ENCODE peak calls at places on chromosomes 13 and 19, in eight cellular contexts. S, G, X, R, Z, K, J and B are unnamed samples. For H3K36me3 and H3K79me2, the result is how much of the 10 kb centered on the place peaks cover.

GRCh38 chr13:27353166-27353583 is 71.2 kb upstream of the GTF3A start:
- DNase-seq in S (no peak), G (no peak), X (peak), R (peak), Z (no peak), K (no peak), J (peak), B (peak)

GRCh38 chr19:5249526-5249925 is 91.1 kb downstream of the PTPRS start:
- DNase-seq in S (no peak), G (no peak), X (no peak), R (no peak), Z (no peak), K (no peak), J (no peak), B (no peak)

GRCh38 chr19:46660008-46660517 is 919 bp downstream of the DACT3 start:
- DNase-seq in S (peak), G (no peak), X (no peak), R (no peak), Z (no peak), K (no peak), J (no peak), B (no peak)

GRCh38 chr13:113928701-113929627 is 44.9 kb downstream of the C13orf46 start:
- DNase-seq in S (no peak), G (no peak), X (peak), R (peak), Z (no peak), K (no peak), J (no peak), B (peak)

GRCh38 chr13:23966221-23966690 is 69.0 kb upstream of the C1QTNF9B start:
- DNase-seq in S (no peak), G (no peak), X (no peak), R (no peak), Z (no peak), K (no peak), J (no peak), B (no peak)

GRCh38 chr13:40613192-40613818 is 53.1 kb downstream of the FOXO1 start:
- DNase-seq in S (no peak), G (no peak), X (no peak), R (no peak), Z (no peak), K (no peak), J (peak), B (no peak)

GRCh38 chr19:2476451-2477140 is 669 bp downstream of the GADD45B start:
- DNase-seq in S (peak), G (no peak), X (no peak), R (peak), Z (no peak), K (peak), J (peak), B (peak)

GRCh38 chr13:111370147-111370546 is 49.7 kb downstream of the TEX29 start:
- DNase-seq in S (no peak), G (no peak), X (no peak), R (no peak), Z (no peak), K (no peak), J (no peak), B (no peak)

GRCh38 chr13:49980266-49980665 is 16.6 kb upstream of the TRIM13 start:
- DNase-seq in S (no peak), G (no peak), X (no peak), R (no peak), Z (no peak), K (no peak), J (no peak), B (peak)

GRCh38 chr13:27403252-27403678 is 21.2 kb upstream of the GTF3A start:
- DNase-seq in S (peak), G (no peak), X (peak), R (peak), Z (no peak), K (peak), J (no peak), B (peak)

GRCh38 chr13:60214213-60215079 is 50.7 kb upstream of the DIAPH3 start:
- DNase-seq in S (no peak), G (no peak), X (peak), R (no peak), Z (no peak), K (no peak), J (no peak), B (no peak)

GRCh38 chr19:10887616-10888367 is 16.4 kb downstream of the CARM1 start:
- DNase-seq in S (no peak), G (no peak), X (no peak), R (no peak), Z (no peak), K (no peak), J (peak), B (peak)

GRCh38 chr13:74767031-74767430 is 632.8 kb upstream of the KLF12 start:
- DNase-seq in S (no peak), G (no peak), X (peak), R (peak), Z (no peak), K (peak), J (no peak), B (peak)

GRCh38 chr19:18130523-18131242 is 22.3 kb upstream of the PIK3R2 start:
- DNase-seq in S (no peak), G (no peak), X (no peak), R (no peak), Z (no peak), K (no peak), J (no peak), B (peak)

GRCh38 chr13:24280722-24281121 is 28.7 kb upstream of the C1QTNF9 start:
- DNase-seq in S (no peak), G (no peak), X (no peak), R (no peak), Z (no peak), K (no peak), J (no peak), B (no peak)

GRCh38 chr19:5828661-5829566 is 10.6 kb downstream of the FUT6 start:
- DNase-seq in S (peak), G (no peak), X (peak), R (no peak), Z (no peak), K (no peak), J (peak), B (peak)

GRCh38 chr13:41428155-41428554 is 29.2 kb upstream of the RGCC start:
- DNase-seq in S (peak), G (no peak), X (no peak), R (no peak), Z (no peak), K (no peak), J (no peak), B (peak)

GRCh38 chr19:8149261-8150094 is at the start of gene FBN3:
- DNase-seq in S (peak), G (no peak), X (no peak), R (no peak), Z (no peak), K (no peak), J (no peak), B (peak)

GRCh38 chr19:33465834-33466233 is 55.8 kb downstream of the PEPD start:
- DNase-seq in S (no peak), G (no peak), X (no peak), R (no peak), Z (no peak), K (no peak), J (no peak), B (peak)

GRCh38 chr19:1001538-1002166 is 1.4 kb downstream of the GRIN3B start:
- DNase-seq in S (peak), G (no peak), X (no peak), R (no peak), Z (no peak), K (no peak), J (peak), B (peak)

GRCh38 chr19:55858401-55858800 is 22.1 kb downstream of the NLRP4 start:
- DNase-seq in S (no peak), G (no peak), X (no peak), R (no peak), Z (no peak), K (no peak), J (no peak), B (no peak)

GRCh38 chr13:35712907-35713685 is 236.6 kb upstream of the MAB21L1 start:
- DNase-seq in S (no peak), G (no peak), X (peak), R (peak), Z (no peak), K (no peak), J (no peak), B (no peak)

GRCh38 chr19:20351244-20351643 is 184.2 kb downstream of the ZNF486 start:
- DNase-seq in S (no peak), G (no peak), X (no peak), R (no peak), Z (no peak), K (no peak), J (no peak), B (no peak)

GRCh38 chr13:104779311-104779710 is 1713.1 kb upstream of the SLC10A2 start:
- DNase-seq in S (peak), G (peak), X (peak), R (peak), Z (no peak), K (no peak), J (no peak), B (no peak)

GRCh38 chr19:3722443-3723109 is 14.4 kb downstream of the TJP3 start:
- DNase-seq in S (peak), G (no peak), X (no peak), R (no peak), Z (no peak), K (no peak), J (no peak), B (peak)

GRCh38 chr19:290539-291521 is at the start of gene PLPP2:
- DNase-seq in S (peak), G (peak), X (peak), R (no peak), Z (no peak), K (peak), J (no peak), B (peak)

GRCh38 chr19:57675881-57676280 is 5.9 kb upstream of the ZNF551 start:
- DNase-seq in S (no peak), G (no peak), X (no peak), R (no peak), Z (no peak), K (no peak), J (no peak), B (peak)

GRCh38 chr19:16167055-16167454 is 6.3 kb downstream of the CIB3 start:
- DNase-seq in S (no peak), G (no peak), X (no peak), R (no peak), Z (no peak), K (no peak), J (no peak), B (no peak)

GRCh38 chr19:43957891-43958290 is 6.9 kb downstream of the ZNF221 start:
- DNase-seq in S (no peak), G (no peak), X (peak), R (peak), Z (no peak), K (no peak), J (no peak), B (no peak)
- H3K4me2 ChIP-seq in S (no peak), G (no peak), X (peak), R (no peak), Z (no peak), K (no peak), J (no peak), B (no peak)

DNA sequence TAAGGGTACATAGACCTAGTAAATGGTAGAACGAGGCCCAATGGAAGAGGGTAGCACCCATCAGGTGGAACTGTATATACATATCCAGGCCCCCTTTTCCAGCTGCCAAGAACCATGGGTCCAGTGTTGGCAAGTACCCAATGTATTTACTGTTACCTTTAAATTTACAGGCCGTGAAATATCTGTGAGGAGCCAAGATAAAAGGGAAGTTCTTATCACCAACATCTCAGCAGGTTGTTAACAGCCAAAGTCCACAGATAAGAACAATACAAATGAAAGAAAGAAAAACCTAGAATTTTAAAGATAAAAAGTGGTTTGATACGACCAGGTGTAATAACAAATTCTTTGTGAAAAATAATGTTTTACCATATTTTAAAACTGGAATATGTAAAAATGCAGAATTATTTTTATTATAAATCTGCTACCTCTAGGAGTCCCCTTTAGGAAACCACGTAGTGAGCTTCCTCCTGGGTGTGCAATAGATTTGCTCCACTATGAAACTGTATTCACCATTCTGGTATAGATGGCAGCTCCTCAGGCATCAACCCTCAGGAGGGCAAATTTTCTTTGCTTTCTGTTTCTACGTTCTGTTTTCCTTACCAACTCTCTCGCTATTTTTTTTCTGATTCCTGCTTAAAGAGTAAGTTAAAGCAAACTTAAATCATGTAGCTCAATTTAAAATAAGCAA is 292.2 kb upstream of the SLC10A2 start:
- DNase-seq in S (no peak), G (no peak), X (no peak), R (no peak), Z (no peak), K (no peak), J (no peak), B (no peak)
- H3K36me3 ChIP-seq in S (under half), G (under half), X (under half), R (under half), Z (under half), K (under half), J (under half), B (under half)

DNA sequence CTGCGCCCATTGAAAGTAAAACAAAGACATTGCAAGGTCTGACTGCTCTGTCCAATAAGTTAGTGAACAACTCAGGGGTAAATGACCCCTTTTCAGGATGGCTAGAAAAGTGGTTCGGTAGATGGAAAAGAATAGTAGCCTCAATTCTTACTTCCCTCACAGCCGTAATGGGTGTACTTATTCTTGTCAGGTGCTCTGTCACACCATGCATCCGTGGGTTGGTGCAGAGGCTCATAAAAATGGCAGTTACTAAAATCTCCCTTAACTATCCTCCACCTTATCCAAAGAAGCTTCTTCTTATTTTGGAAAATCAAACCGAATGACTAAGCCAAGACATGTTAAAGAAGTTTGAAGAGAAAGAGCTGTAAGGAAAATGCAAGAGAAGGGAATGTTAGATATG is 31.4 kb upstream of the ZNF83 start:
- DNase-seq in S (no peak), G (no peak), X (no peak), R (no peak), Z (no peak), K (no peak), J (no peak), B (no peak)
- H3K79me2 ChIP-seq in S (under half), G (under half), X (under half), R (under half), Z (under half), K (half or more), J (under half), B (half or more)

DNA sequence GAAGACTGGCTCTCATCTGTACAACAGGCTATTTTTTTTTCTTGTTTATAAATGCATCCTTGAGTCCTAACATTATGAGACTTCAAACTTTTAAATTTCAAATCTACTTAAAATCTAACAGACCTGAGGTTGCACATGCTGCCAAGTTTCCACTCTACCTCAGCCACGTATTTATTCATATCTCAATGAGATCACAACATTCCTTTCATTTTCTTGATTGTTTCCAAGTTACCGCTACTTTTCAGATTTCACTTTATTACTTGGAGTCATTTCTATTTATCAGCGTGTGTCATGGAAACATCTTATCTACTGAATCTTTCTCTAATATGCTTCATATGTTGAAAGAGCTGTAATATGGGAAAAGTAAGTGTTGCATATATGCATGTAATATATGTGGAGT is 1257.5 kb upstream of the ATXN8OS start:
- DNase-seq in S (no peak), G (no peak), X (no peak), R (peak), Z (no peak), K (no peak), J (no peak), B (no peak)
- H3K4me2 ChIP-seq in S (no peak), G (no peak), X (no peak), R (no peak), Z (no peak), K (no peak), J (no peak), B (no peak)